ENCODE peak calls at places on chromosomes 1 and 21, in nine cellular contexts. F, V, H, S, R, X, K, C and W are unnamed samples. For H3K36me3 and H3K4me1, the result is how much of the 10 kb centered on the place peaks cover.

GRCh38 chr1:216812966-216813365 is 89.7 kb upstream of the ESRRG start:
- DNase-seq in F (no peak), V (no peak), H (no peak), S (no peak), R (peak), X (no peak), K (no peak), C (peak), W (no peak)

GRCh38 chr1:232795497-232796068 is 9.6 kb upstream of the MAP10 start:
- DNase-seq in F (peak), V (no peak), H (no peak), S (no peak), R (no peak), X (no peak), K (no peak), C (peak), W (no peak)

GRCh38 chr1:204894031-204894430 is 23.4 kb downstream of the NFASC start:
- DNase-seq in F (no peak), V (no peak), H (no peak), S (no peak), R (peak), X (no peak), K (no peak), C (peak), W (no peak)

GRCh38 chr1:160078392-160079195 is 2.7 kb upstream of the KCNJ9 start:
- DNase-seq in F (peak), V (peak), H (peak), S (peak), R (no peak), X (no peak), K (no peak), C (no peak), W (peak)

GRCh38 chr1:153803479-153804056 is 28.4 kb downstream of the SLC27A3 start:
- DNase-seq in F (no peak), V (no peak), H (no peak), S (no peak), R (no peak), X (no peak), K (no peak), C (no peak), W (no peak)

GRCh38 chr1:156658945-156659574 is 17.1 kb downstream of the BCAN start:
- DNase-seq in F (no peak), V (no peak), H (no peak), S (no peak), R (no peak), X (no peak), K (no peak), C (no peak), W (no peak)

GRCh38 chr1:236608930-236609726 is 4.8 kb upstream of the HEATR1 start:
- DNase-seq in F (peak), V (peak), H (no peak), S (peak), R (peak), X (peak), K (no peak), C (peak), W (no peak)

GRCh38 chr1:104921552-104921951 is 1171.9 kb downstream of the AMY1C start:
- DNase-seq in F (no peak), V (no peak), H (no peak), S (no peak), R (peak), X (no peak), K (no peak), C (peak), W (no peak)

GRCh38 chr21:43934716-43935705 is 70.0 kb downstream of the AGPAT3 start:
- DNase-seq in F (no peak), V (no peak), H (no peak), S (no peak), R (no peak), X (peak), K (no peak), C (no peak), W (no peak)

GRCh38 chr1:212478467-212479025 is 45.8 kb downstream of the NENF start:
- DNase-seq in F (no peak), V (no peak), H (no peak), S (peak), R (no peak), X (no peak), K (no peak), C (no peak), W (peak)

GRCh38 chr1:58785424-58786058 is 1.7 kb upstream of the JUN start:
- DNase-seq in F (peak), V (peak), H (peak), S (peak), R (peak), X (peak), K (peak), C (peak), W (peak)

GRCh38 chr1:229029644-229030235 is 241.2 kb upstream of the RAB4A start:
- DNase-seq in F (no peak), V (no peak), H (no peak), S (no peak), R (no peak), X (no peak), K (no peak), C (no peak), W (no peak)

GRCh38 chr1:154429841-154430611 is 24.9 kb downstream of the IL6R start:
- DNase-seq in F (no peak), V (no peak), H (no peak), S (no peak), R (no peak), X (no peak), K (no peak), C (no peak), W (no peak)

GRCh38 chr1:216224233-216224632 is 199.0 kb downstream of the USH2A start:
- DNase-seq in F (no peak), V (no peak), H (no peak), S (no peak), R (no peak), X (no peak), K (no peak), C (no peak), W (no peak)

GRCh38 chr1:192925609-192926008 is 116.8 kb downstream of the RGS2 start:
- DNase-seq in F (no peak), V (no peak), H (no peak), S (no peak), R (no peak), X (no peak), K (no peak), C (no peak), W (no peak)

GRCh38 chr1:24266398-24266941 is 52.7 kb upstream of the GRHL3 start:
- DNase-seq in F (no peak), V (no peak), H (no peak), S (no peak), R (peak), X (no peak), K (no peak), C (peak), W (no peak)

GRCh38 chr1:41282679-41283317 is 40.7 kb upstream of the SCMH1 start:
- DNase-seq in F (peak), V (peak), H (peak), S (no peak), R (peak), X (peak), K (no peak), C (peak), W (no peak)

GRCh38 chr1:40045182-40045581 is 4.7 kb downstream of the CAP1 start:
- DNase-seq in F (no peak), V (no peak), H (no peak), S (no peak), R (peak), X (no peak), K (no peak), C (peak), W (no peak)

GRCh38 chr1:163290025-163290610 is 31.6 kb upstream of the NUF2 start:
- DNase-seq in F (no peak), V (no peak), H (no peak), S (no peak), R (no peak), X (no peak), K (no peak), C (no peak), W (no peak)

GRCh38 chr1:79874289-79874688 is 867.8 kb upstream of the ADGRL4 start:
- DNase-seq in F (no peak), V (no peak), H (no peak), S (no peak), R (peak), X (no peak), K (no peak), C (no peak), W (no peak)

GRCh38 chr1:185556551-185556950 is 177.6 kb upstream of the HMCN1 start:
- DNase-seq in F (no peak), V (no peak), H (no peak), S (no peak), R (no peak), X (no peak), K (no peak), C (no peak), W (no peak)

GRCh38 chr1:206797534-206798383 is 25.5 kb upstream of the IL10 start:
- DNase-seq in F (peak), V (peak), H (peak), S (no peak), R (no peak), X (no peak), K (no peak), C (no peak), W (no peak)

GRCh38 chr1:151953409-151954094 is 40.1 kb downstream of the S100A10 start:
- DNase-seq in F (no peak), V (no peak), H (no peak), S (peak), R (no peak), X (no peak), K (no peak), C (no peak), W (no peak)

GRCh38 chr1:225454067-225454618 is 26.3 kb upstream of the LBR start:
- DNase-seq in F (no peak), V (peak), H (no peak), S (no peak), R (no peak), X (no peak), K (no peak), C (no peak), W (no peak)

GRCh38 chr1:46406881-46407608 is 12.9 kb downstream of the FAAH start:
- DNase-seq in F (peak), V (no peak), H (no peak), S (no peak), R (no peak), X (no peak), K (no peak), C (no peak), W (peak)

GRCh38 chr21:38664315-38664714 is 141.4 kb upstream of the ETS2 start:
- DNase-seq in F (no peak), V (no peak), H (no peak), S (no peak), R (no peak), X (no peak), K (no peak), C (no peak), W (no peak)

GRCh38 chr1:225825606-225826005 is 15.7 kb downstream of the EPHX1 start:
- DNase-seq in F (no peak), V (no peak), H (no peak), S (no peak), R (no peak), X (no peak), K (no peak), C (no peak), W (no peak)

GRCh38 chr1:39398278-39399010 is 93.0 kb upstream of the BMP8A start:
- DNase-seq in F (no peak), V (no peak), H (no peak), S (peak), R (peak), X (no peak), K (no peak), C (peak), W (peak)

GRCh38 chr21:29145354-29145782 is 14.9 kb downstream of the MAP3K7CL start:
- DNase-seq in F (no peak), V (no peak), H (peak), S (no peak), R (peak), X (no peak), K (peak), C (peak), W (no peak)

GRCh38 chr1:228351850-228352249 is 54.8 kb downstream of the TRIM11 start:
- DNase-seq in F (no peak), V (no peak), H (no peak), S (no peak), R (no peak), X (peak), K (no peak), C (no peak), W (peak)

GRCh38 chr1:90083995-90084394 is 89.1 kb downstream of the ZNF326 start:
- DNase-seq in F (no peak), V (no peak), H (no peak), S (no peak), R (no peak), X (no peak), K (no peak), C (no peak), W (no peak)

GRCh38 chr1:109906160-109906838 is 4.3 kb upstream of the CSF1 start:
- DNase-seq in F (no peak), V (peak), H (peak), S (no peak), R (no peak), X (no peak), K (no peak), C (no peak), W (no peak)

GRCh38 chr1:177958092-177958491 is 11.8 kb downstream of the SEC16B start:
- DNase-seq in F (no peak), V (no peak), H (no peak), S (no peak), R (no peak), X (no peak), K (no peak), C (no peak), W (no peak)

DNA sequence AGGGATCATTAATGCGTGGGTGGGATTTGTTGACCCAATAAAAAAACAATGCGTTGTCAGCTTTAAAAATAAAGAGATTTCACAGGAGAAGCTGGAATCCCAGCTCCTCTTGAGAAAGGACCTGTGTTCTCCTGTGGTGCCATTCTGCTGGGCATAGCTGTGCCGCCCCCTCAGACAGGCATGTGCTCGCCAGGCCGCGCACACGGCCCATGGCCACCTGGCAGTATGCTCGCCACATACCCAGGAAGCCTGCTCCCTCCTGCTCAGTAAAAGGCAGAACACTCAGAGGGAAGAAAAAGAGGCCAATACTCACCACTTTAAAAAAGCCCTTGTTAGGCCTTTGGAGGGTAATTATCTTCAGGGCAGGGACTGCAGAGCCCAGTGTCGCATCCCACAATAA is 13.1 kb downstream of the THAP3 start:
- DNase-seq in F (no peak), V (no peak), H (no peak), S (no peak), R (no peak), X (no peak), K (no peak), C (no peak), W (no peak)
- H3K36me3 ChIP-seq in F (half or more), V (half or more), H (under half), S (under half), R (under half), X (under half), K (under half), C (under half), W (half or more)

DNA sequence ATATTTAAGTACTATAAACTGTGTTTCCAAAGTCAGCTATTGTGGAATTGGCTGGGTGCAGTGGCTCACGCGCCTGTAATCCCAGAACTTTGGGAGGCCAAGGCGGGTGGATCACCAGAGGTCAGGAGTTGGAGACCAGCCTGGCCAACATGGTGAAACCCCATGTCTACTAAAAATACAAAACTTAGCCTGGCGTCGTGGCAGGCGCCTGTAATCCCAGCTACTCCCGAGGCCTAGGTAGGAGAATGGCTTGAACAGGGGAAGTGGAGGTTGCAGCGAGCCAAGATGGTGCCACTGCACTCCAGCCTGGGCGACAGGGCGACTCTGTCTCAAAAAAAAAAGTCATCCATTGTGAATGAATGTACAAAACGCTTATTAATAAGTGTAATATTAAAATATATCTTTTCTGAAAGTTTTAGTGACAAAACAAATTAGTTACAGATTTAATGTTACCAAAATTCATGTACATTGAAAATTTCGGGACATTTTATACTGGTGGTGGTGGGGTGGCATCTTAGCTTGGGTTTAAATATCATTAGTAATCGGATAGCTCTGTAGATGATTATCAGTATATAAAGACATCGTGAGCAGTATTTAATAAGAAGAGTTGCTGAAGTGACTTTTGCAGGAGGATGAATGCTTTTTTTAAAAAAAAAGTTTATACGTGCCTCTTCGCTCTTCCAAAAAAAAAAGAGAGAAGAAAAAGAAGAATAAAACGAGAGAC is 501 bp upstream of the SRSF11 start:
- DNase-seq in F (no peak), V (no peak), H (no peak), S (no peak), R (no peak), X (no peak), K (no peak), C (no peak), W (no peak)
- H3K4me1 ChIP-seq in F (under half), V (under half), H (under half), S (under half), R (under half), X (under half), K (under half), C (under half), W (under half)

GRCh38 chr1:42947137-42947536 is 11.5 kb downstream of the SLC2A1 start:
- DNase-seq in F (no peak), V (no peak), H (no peak), S (no peak), R (no peak), X (no peak), K (no peak), C (no peak), W (no peak)
- H3K36me3 ChIP-seq in F (under half), V (half or more), H (under half), S (under half), R (under half), X (under half), K (under half), C (under half), W (under half)

GRCh38 chr1:12544357-12544756 is 73.7 kb downstream of the DHRS3 start:
- DNase-seq in F (no peak), V (no peak), H (no peak), S (no peak), R (no peak), X (no peak), K (no peak), C (no peak), W (no peak)

GRCh38 chr1:12543747-12544146 is 74.3 kb downstream of the DHRS3 start:
- DNase-seq in F (no peak), V (no peak), H (no peak), S (no peak), R (peak), X (no peak), K (no peak), C (peak), W (no peak)

GRCh38 chr1:12546771-12547585 is 71.0 kb downstream of the DHRS3 start:
- DNase-seq in F (no peak), V (no peak), H (no peak), S (no peak), R (no peak), X (no peak), K (no peak), C (no peak), W (peak)

GRCh38 chr1:12542596-12543592 is 75.1 kb downstream of the DHRS3 start:
- DNase-seq in F (no peak), V (no peak), H (no peak), S (no peak), R (no peak), X (no peak), K (no peak), C (no peak), W (peak)

GRCh38 chr1:12544992-12545391 is 73.0 kb downstream of the DHRS3 start:
- DNase-seq in F (no peak), V (no peak), H (no peak), S (no peak), R (no peak), X (no peak), K (no peak), C (no peak), W (peak)
- H3K4me1 ChIP-seq in F (under half), V (under half), H (under half), S (under half), R (under half), X (under half), K (under half), C (under half), W (under half)